ENCODE peak calls at places on chromosomes 5 and 9, in eight cellular contexts. One of them, this sample, is unnamed.

GRCh38 chr9:18906656-18907395 is 126.2 kb downstream of the SAXO1 start:
- DNase-seq in T1000: peak
- DNase-seq in Calu3: no peak
- DNase-seq in iris pigment epithelial cell: peak
- DNase-seq in ELR: peak
- DNase-seq in GM03348: peak
- DNase-seq in heart right ventricle: no peak
- DNase-seq in NCI-H1105: no peak
- DNase-seq in this sample: no peak

GRCh38 chr9:122402403-122403268 is 31.8 kb downstream of the PTGS1 start:
- DNase-seq in T1000: peak
- DNase-seq in NCI-H1105: no peak
- DNase-seq in heart right ventricle: peak
- DNase-seq in iris pigment epithelial cell: peak
- DNase-seq in GM03348: peak
- DNase-seq in Calu3: peak
- DNase-seq in ELR: peak
- DNase-seq in this sample: no peak

GRCh38 chr9:70255521-70255920 is 3.3 kb upstream of the SMC5 start:
- DNase-seq in GM03348: peak
- DNase-seq in heart right ventricle: no peak
- DNase-seq in NCI-H1105: no peak
- DNase-seq in T1000: no peak
- DNase-seq in Calu3: no peak
- DNase-seq in iris pigment epithelial cell: peak
- DNase-seq in ELR: peak
- DNase-seq in this sample: no peak

GRCh38 chr9:137173795-137174664 is 2.2 kb upstream of the TMEM210 start:
- DNase-seq in NCI-H1105: no peak
- DNase-seq in iris pigment epithelial cell: no peak
- DNase-seq in T1000: no peak
- DNase-seq in ELR: no peak
- DNase-seq in GM03348: no peak
- DNase-seq in Calu3: no peak
- DNase-seq in heart right ventricle: no peak
- DNase-seq in this sample: no peak

GRCh38 chr9:19484699-19485098 is 75.9 kb downstream of the ACER2 start:
- DNase-seq in T1000: no peak
- DNase-seq in NCI-H1105: no peak
- DNase-seq in heart right ventricle: no peak
- DNase-seq in ELR: no peak
- DNase-seq in iris pigment epithelial cell: no peak
- DNase-seq in GM03348: no peak
- DNase-seq in Calu3: no peak
- DNase-seq in this sample: no peak

GRCh38 chr5:34469971-34470370 is 186.2 kb upstream of the RAI14 start:
- DNase-seq in iris pigment epithelial cell: no peak
- DNase-seq in heart right ventricle: no peak
- DNase-seq in ELR: no peak
- DNase-seq in T1000: no peak
- DNase-seq in NCI-H1105: no peak
- DNase-seq in Calu3: no peak
- DNase-seq in GM03348: no peak
- DNase-seq in this sample: no peak

GRCh38 chr5:131968396-131968954 is 23.0 kb upstream of the MEIKIN start:
- DNase-seq in ELR: no peak
- DNase-seq in Calu3: no peak
- DNase-seq in NCI-H1105: no peak
- DNase-seq in heart right ventricle: no peak
- DNase-seq in GM03348: peak
- DNase-seq in iris pigment epithelial cell: peak
- DNase-seq in T1000: no peak
- DNase-seq in this sample: no peak

GRCh38 chr5:51230336-51230735 is 152.9 kb upstream of the ISL1 start:
- DNase-seq in ELR: no peak
- DNase-seq in heart right ventricle: no peak
- DNase-seq in iris pigment epithelial cell: no peak
- DNase-seq in T1000: no peak
- DNase-seq in NCI-H1105: no peak
- DNase-seq in Calu3: no peak
- DNase-seq in GM03348: no peak
- DNase-seq in this sample: no peak

GRCh38 chr5:41649659-41650058 is 139.3 kb upstream of the PLCXD3 start:
- DNase-seq in GM03348: no peak
- DNase-seq in heart right ventricle: no peak
- DNase-seq in Calu3: no peak
- DNase-seq in iris pigment epithelial cell: peak
- DNase-seq in T1000: no peak
- DNase-seq in ELR: peak
- DNase-seq in NCI-H1105: no peak
- DNase-seq in this sample: no peak

GRCh38 chr5:99646011-99646647 is 717.3 kb upstream of the CHD1 start:
- DNase-seq in GM03348: no peak
- DNase-seq in NCI-H1105: no peak
- DNase-seq in Calu3: no peak
- DNase-seq in T1000: no peak
- DNase-seq in ELR: no peak
- DNase-seq in iris pigment epithelial cell: no peak
- DNase-seq in heart right ventricle: no peak
- DNase-seq in this sample: no peak

GRCh38 chr9:34492051-34492450 is 30.7 kb downstream of the ENHO start:
- DNase-seq in T1000: no peak
- DNase-seq in heart right ventricle: no peak
- DNase-seq in iris pigment epithelial cell: no peak
- DNase-seq in GM03348: no peak
- DNase-seq in NCI-H1105: no peak
- DNase-seq in Calu3: no peak
- DNase-seq in ELR: peak
- DNase-seq in this sample: no peak

GRCh38 chr9:23914431-23915003 is 88.5 kb upstream of the ELAVL2 start:
- DNase-seq in Calu3: no peak
- DNase-seq in heart right ventricle: no peak
- DNase-seq in ELR: no peak
- DNase-seq in GM03348: no peak
- DNase-seq in T1000: no peak
- DNase-seq in NCI-H1105: no peak
- DNase-seq in iris pigment epithelial cell: no peak
- DNase-seq in this sample: no peak